ENCODE peak calls at places on chromosomes 16 and 17, in four cellular contexts. One of them, this sample, is unnamed. For H3K4me1 and H3K36me3, the result is how much of the 10 kb centered on the place peaks cover.

GRCh38 chr17:49120166-49120565 is 12.4 kb upstream of the B4GALNT2 start:
- DNase-seq in spleen: no peak
- DNase-seq in IMR-90: no peak
- DNase-seq in HCT116: no peak
- DNase-seq in this sample: no peak

GRCh38 chr17:48678141-48678971 is 44.0 kb downstream of the PRAC1 start:
- DNase-seq in spleen: peak
- DNase-seq in IMR-90: peak
- DNase-seq in HCT116: peak
- DNase-seq in this sample: peak

GRCh38 chr16:66266436-66267286 is 99.8 kb upstream of the CDH5 start:
- DNase-seq in spleen: no peak
- DNase-seq in IMR-90: peak
- DNase-seq in HCT116: no peak
- DNase-seq in this sample: peak

GRCh38 chr17:50348522-50349240 is 2.8 kb downstream of the XYLT2 start:
- DNase-seq in spleen: no peak
- DNase-seq in IMR-90: peak
- DNase-seq in HCT116: no peak
- DNase-seq in this sample: no peak

GRCh38 chr17:36597866-36598777 is 3.3 kb upstream of the MRM1 start:
- DNase-seq in spleen: no peak
- DNase-seq in IMR-90: no peak
- DNase-seq in HCT116: no peak
- DNase-seq in this sample: no peak

GRCh38 chr17:80931421-80932265 is 60.0 kb upstream of the CHMP6 start:
- DNase-seq in spleen: peak
- DNase-seq in IMR-90: peak
- DNase-seq in HCT116: peak
- DNase-seq in this sample: no peak

GRCh38 chr17:39016193-39017153 is 49.3 kb upstream of the FBXO47 start:
- DNase-seq in spleen: no peak
- DNase-seq in IMR-90: peak
- DNase-seq in HCT116: no peak
- DNase-seq in this sample: no peak

GRCh38 chr17:45225051-45225700 is 3.5 kb downstream of the FMNL1 start:
- DNase-seq in spleen: peak
- DNase-seq in IMR-90: no peak
- DNase-seq in HCT116: no peak
- DNase-seq in this sample: no peak

GRCh38 chr16:75265911-75266701 is 14.7 kb upstream of the BCAR1 start:
- DNase-seq in spleen: no peak
- DNase-seq in IMR-90: peak
- DNase-seq in HCT116: no peak
- DNase-seq in this sample: peak

GRCh38 chr16:75320435-75320834 is 69.0 kb upstream of the BCAR1 start:
- DNase-seq in spleen: no peak
- DNase-seq in IMR-90: no peak
- DNase-seq in HCT116: no peak
- DNase-seq in this sample: no peak

GRCh38 chr17:80110447-80110812 is 9.0 kb downstream of the GAA start:
- DNase-seq in spleen: no peak
- DNase-seq in IMR-90: no peak
- DNase-seq in HCT116: no peak
- DNase-seq in this sample: no peak

GRCh38 chr17:335691-336090 is 16.9 kb downstream of the RPH3AL start:
- DNase-seq in spleen: peak
- DNase-seq in IMR-90: no peak
- DNase-seq in HCT116: no peak
- DNase-seq in this sample: peak

GRCh38 chr16:66677179-66677578 is 19.4 kb downstream of the CMTM4 start:
- DNase-seq in spleen: no peak
- DNase-seq in IMR-90: no peak
- DNase-seq in HCT116: no peak
- DNase-seq in this sample: no peak

GRCh38 chr16:89404561-89404960 is 85.8 kb downstream of the ANKRD11 start:
- DNase-seq in spleen: no peak
- DNase-seq in IMR-90: no peak
- DNase-seq in HCT116: no peak
- DNase-seq in this sample: peak

GRCh38 chr16:19232988-19233387 is 52.5 kb upstream of the CLEC19A start:
- DNase-seq in spleen: no peak
- DNase-seq in IMR-90: no peak
- DNase-seq in HCT116: no peak
- DNase-seq in this sample: no peak

GRCh38 chr16:75105306-75106061 is 11.1 kb downstream of the LDHD start:
- DNase-seq in spleen: peak
- DNase-seq in IMR-90: peak
- DNase-seq in HCT116: no peak
- DNase-seq in this sample: no peak

GRCh38 chr17:33602981-33603380 is 309.9 kb upstream of the ASIC2 start:
- DNase-seq in spleen: no peak
- DNase-seq in IMR-90: no peak
- DNase-seq in HCT116: no peak
- DNase-seq in this sample: no peak

GRCh38 chr16:89314357-89314756 is 96.9 kb downstream of the ZNF778 start:
- DNase-seq in spleen: no peak
- DNase-seq in IMR-90: no peak
- DNase-seq in HCT116: no peak
- DNase-seq in this sample: no peak

DNA sequence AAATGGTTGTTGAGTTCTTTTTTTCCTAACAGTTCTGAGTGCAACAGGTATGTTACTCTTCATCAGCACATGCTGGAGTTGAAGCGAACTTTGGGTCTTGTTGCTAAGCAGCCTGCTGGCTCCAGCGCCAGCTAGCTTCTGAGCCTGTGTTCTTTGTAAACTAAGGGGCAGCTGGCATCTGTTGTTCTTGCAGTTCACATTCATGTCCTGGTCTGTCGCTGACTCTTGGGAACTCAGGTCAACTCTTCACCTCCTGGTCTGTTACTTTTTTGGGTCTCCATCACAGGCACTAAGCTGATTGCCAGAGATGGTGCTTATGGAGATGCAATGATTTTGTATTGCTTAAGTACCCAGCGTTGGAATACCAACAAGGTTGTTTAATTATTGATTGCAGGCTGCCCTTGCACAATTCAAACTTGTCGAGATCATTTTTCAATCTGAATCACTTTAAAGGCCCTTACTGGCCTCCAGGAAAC is 40.8 kb downstream of the USP10 start:
- DNase-seq in spleen: no peak
- DNase-seq in IMR-90: no peak
- DNase-seq in HCT116: no peak
- DNase-seq in this sample: no peak
- H3K4me1 ChIP-seq in spleen: half or more
- H3K4me1 ChIP-seq in IMR-90: under half
- H3K4me1 ChIP-seq in HCT116: under half
- H3K4me1 ChIP-seq in this sample: under half

GRCh38 chr17:68096111-68096510 is 60.6 kb downstream of the KPNA2 start:
- DNase-seq in spleen: no peak
- DNase-seq in IMR-90: no peak
- DNase-seq in HCT116: no peak
- DNase-seq in this sample: no peak
- H3K36me3 ChIP-seq in spleen: under half
- H3K36me3 ChIP-seq in IMR-90: under half
- H3K36me3 ChIP-seq in HCT116: under half
- H3K36me3 ChIP-seq in this sample: under half

DNA sequence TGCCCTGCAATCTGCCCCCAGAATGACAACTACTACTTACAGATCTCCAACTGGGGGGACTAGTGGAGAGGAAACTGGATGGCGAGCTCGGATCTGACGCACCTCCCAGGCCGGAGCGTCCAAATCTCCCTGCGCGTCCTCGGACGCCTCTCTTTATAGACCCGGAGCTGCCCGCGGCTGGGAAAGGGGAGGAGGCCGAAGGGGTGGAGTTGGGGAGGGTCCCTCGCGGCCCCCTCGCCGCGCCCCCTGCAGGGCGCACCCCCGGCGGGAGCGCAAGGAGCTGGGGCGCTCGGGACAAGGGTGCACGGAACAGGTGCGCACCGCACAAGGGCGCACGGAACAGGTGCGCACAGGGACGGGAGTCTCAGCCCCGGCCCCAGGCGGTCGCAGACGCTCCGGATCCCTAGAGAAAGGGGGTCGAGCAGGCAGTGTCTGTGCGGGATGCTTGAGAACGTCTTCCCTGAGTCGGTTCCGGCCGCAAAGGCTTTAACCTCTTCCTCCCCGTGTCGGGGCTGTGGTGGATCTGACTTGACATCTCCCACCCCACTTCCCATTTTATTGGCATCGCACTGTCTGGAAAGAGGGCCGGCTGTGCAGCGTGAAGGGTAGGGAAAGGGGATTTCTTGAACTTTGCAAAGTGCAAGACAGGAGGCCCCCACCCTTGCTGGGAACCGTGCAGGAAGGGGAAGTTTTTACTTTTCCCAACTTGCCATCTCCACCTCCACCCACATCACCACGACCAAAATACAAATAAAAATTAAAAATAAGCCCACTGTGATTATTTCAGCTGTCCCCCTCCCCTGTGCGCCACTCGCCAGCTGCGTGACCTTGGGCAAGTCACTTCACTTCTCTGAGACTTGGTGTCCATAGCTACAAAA is at the start of gene MYH11:
- DNase-seq in spleen: no peak
- DNase-seq in IMR-90: no peak
- DNase-seq in HCT116: no peak
- DNase-seq in this sample: no peak
- TF ChIP-seq POLR2A in spleen: no peak
- TF ChIP-seq POLR2A in IMR-90: no peak
- TF ChIP-seq POLR2A in HCT116: no peak
- TF ChIP-seq POLR2A in this sample: no peak

GRCh38 chr16:84810518-84811273 is 9.1 kb upstream of the CRISPLD2 start:
- DNase-seq in spleen: no peak
- DNase-seq in IMR-90: peak
- DNase-seq in HCT116: no peak
- DNase-seq in this sample: peak
- H3K4me1 ChIP-seq in spleen: half or more
- H3K4me1 ChIP-seq in IMR-90: under half
- H3K4me1 ChIP-seq in HCT116: under half
- H3K4me1 ChIP-seq in this sample: under half

DNA sequence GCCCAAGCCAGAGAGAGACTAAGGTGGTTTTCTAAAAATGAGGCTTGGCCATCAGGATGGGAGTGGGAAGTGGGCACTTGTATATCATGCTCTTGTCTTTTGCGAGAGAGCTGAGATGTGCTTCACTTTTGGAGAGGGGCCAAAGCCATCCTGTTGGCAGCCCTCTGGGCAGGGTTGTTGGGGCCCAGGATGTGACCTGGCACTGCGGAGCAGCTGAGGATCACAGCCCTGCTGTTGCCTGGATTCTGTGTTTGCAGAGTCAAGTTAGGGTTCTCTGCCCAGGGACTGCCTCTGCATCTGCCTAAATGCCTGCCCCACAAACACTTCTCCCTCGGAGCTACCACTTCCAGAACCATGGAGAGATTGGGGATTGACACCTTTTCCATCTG is 71.2 kb downstream of the PLD6 start:
- DNase-seq in spleen: no peak
- DNase-seq in IMR-90: no peak
- DNase-seq in HCT116: no peak
- DNase-seq in this sample: no peak
- H3K36me3 ChIP-seq in spleen: half or more
- H3K36me3 ChIP-seq in IMR-90: half or more
- H3K36me3 ChIP-seq in HCT116: half or more
- H3K36me3 ChIP-seq in this sample: under half

GRCh38 chr16:11976850-11977205 is 294 bp downstream of the SNX29 start:
- DNase-seq in spleen: no peak
- DNase-seq in IMR-90: no peak
- DNase-seq in HCT116: no peak
- DNase-seq in this sample: no peak
- TF ChIP-seq POLR2A in spleen: no peak
- TF ChIP-seq POLR2A in IMR-90: no peak
- TF ChIP-seq POLR2A in HCT116: no peak
- TF ChIP-seq POLR2A in this sample: no peak

DNA sequence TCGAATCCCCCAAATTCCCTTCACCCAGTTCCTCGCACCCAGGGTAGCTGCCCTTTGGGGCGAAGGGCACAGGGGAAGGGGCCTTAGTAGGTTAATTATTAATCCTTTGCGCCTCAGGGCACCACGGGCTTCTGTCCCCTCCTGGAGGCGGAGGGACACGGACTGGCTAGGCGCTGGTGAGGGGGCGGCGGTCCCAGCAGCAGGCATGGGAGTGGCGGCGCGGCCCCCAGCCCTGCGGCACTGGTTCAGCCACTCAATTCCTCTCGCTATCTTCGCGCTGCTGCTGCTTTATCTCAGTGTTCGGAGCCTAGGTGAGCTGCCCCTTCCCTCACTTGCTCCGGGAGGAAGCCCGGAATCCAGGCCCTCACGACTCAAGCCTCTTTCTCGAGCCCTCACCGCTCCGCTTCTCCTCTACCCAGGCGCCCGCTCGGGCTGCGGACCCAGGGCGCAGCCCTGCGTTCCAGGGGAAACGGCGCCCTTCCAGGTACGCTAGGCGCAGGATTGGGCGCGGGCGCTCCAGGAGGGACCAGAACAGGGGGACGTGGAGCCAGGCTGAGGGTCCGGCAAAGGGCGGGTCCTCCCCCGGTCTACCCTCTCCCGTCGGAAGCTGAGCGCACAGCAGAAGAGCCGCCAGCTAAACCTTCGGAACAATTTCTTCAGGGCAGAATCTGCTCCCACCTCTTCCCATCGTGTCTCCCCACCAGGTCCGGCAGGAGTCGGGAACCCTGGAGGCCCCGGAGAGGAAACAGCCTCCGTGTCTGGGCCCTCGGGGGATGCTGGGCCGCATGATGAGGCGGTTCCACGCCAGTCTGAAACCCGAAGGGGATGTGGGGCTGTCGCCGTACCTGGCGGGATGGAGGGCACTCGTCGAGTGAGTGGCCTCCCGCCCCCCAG is at the start of gene GLTPD2:
- DNase-seq in spleen: no peak
- DNase-seq in IMR-90: no peak
- DNase-seq in HCT116: no peak
- DNase-seq in this sample: peak
- H3K4me1 ChIP-seq in spleen: half or more
- H3K4me1 ChIP-seq in IMR-90: under half
- H3K4me1 ChIP-seq in HCT116: under half
- H3K4me1 ChIP-seq in this sample: under half

GRCh38 chr16:57318240-57318970 is 33.9 kb upstream of the PLLP start:
- DNase-seq in spleen: peak
- DNase-seq in IMR-90: peak
- DNase-seq in HCT116: no peak
- DNase-seq in this sample: no peak
- H3K36me3 ChIP-seq in spleen: under half
- H3K36me3 ChIP-seq in IMR-90: under half
- H3K36me3 ChIP-seq in HCT116: under half
- H3K36me3 ChIP-seq in this sample: under half

GRCh38 chr16:69186642-69187386 is at the start of gene SNTB2:
- DNase-seq in spleen: peak
- DNase-seq in IMR-90: peak
- DNase-seq in HCT116: peak
- DNase-seq in this sample: peak
- TF ChIP-seq POLR2A in spleen: peak
- TF ChIP-seq POLR2A in IMR-90: peak
- TF ChIP-seq POLR2A in HCT116: peak
- TF ChIP-seq POLR2A in this sample: peak

This sample was measured in body of pancreas.